ENCODE peak calls at places on chromosomes 13 and 19, in four cellular contexts. A, Z, K and W are unnamed samples.

GRCh38 chr13:93244141-93244917 is 17.7 kb downstream of the GPC6 start:
- DNase-seq in Z (no peak), K (no peak), A (no peak), W (no peak)

GRCh38 chr13:102198418-102199322 is 203.2 kb downstream of the FGF14 start:
- DNase-seq in Z (no peak), K (no peak), A (no peak), W (no peak)

GRCh38 chr13:79782541-79783216 is 301.7 kb downstream of the NDFIP2 start:
- DNase-seq in K (no peak), A (peak), Z (no peak), W (no peak)

GRCh38 chr13:25196971-25197370 is 24.9 kb upstream of the AMER2 start:
- DNase-seq in Z (no peak), A (no peak), K (no peak), W (no peak)

GRCh38 chr19:3494051-3494450 is 6.4 kb downstream of the DOHH start:
- DNase-seq in Z (no peak), K (peak), A (no peak), W (no peak)

GRCh38 chr19:23799321-23799720 is 40.6 kb upstream of the ZNF681 start:
- DNase-seq in A (no peak), Z (no peak), K (no peak), W (no peak)

GRCh38 chr13:109700176-109700575 is 86.2 kb downstream of the IRS2 start:
- DNase-seq in K (peak), Z (no peak), A (no peak), W (no peak)

GRCh38 chr19:15779756-15780476 is 7.5 kb upstream of the OR10H5 start:
- DNase-seq in A (peak), Z (no peak), K (no peak), W (no peak)

GRCh38 chr19:49635530-49636229 is 4.3 kb downstream of the RRAS start:
- DNase-seq in A (no peak), Z (no peak), K (no peak), W (no peak)

GRCh38 chr13:94464771-94465170 is 14.7 kb downstream of the DCT start:
- DNase-seq in K (peak), A (no peak), Z (no peak), W (no peak)

GRCh38 chr13:24623141-24623665 is 57.0 kb upstream of the ATP12A start:
- DNase-seq in Z (no peak), A (no peak), K (no peak), W (no peak)

GRCh38 chr19:28606269-28607032 is 606.5 kb downstream of the UQCRFS1 start:
- DNase-seq in K (peak), A (no peak), Z (no peak), W (no peak)

GRCh38 chr19:17671906-17672305 is 16.2 kb downstream of the UNC13A start:
- DNase-seq in K (peak), Z (peak), A (peak), W (no peak)

GRCh38 chr19:1069009-1069779 is 2.2 kb downstream of the ARHGAP45 start:
- DNase-seq in A (no peak), Z (no peak), K (no peak), W (no peak)

GRCh38 chr19:3785464-3785937 is 680 bp downstream of the MATK start:
- DNase-seq in A (no peak), Z (no peak), K (peak), W (no peak)

DNA sequence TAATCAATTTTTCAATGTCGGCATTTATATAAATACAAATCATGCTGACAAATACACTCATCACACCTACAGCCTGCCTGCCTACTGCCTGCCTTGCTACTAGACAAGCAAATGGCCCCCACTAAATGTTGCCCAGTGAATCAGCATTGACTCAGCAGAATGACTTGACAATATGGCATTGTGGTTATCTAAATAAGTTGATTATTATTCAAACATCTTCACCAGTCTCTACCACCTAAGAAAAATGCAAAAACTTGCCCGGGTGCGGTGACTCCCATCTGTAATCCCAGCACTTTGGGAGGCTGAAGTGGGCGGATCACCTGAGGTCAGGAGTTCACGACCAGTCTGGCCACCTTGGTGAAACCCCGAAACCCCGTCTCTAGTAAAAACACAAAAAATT is 296.1 kb downstream of the PCDH9 start:
- DNase-seq in Z (peak), A (no peak), K (peak), W (no peak)
- TF ChIP-seq TCF7L2 in Z (no peak), A (no peak), K (no peak), W (no peak)

GRCh38 chr19:55461974-55462628 is 659 bp upstream of the ISOC2 start:
- DNase-seq in K (peak), Z (no peak), A (peak), W (no peak)
- TF ChIP-seq TCF7L2 in K (no peak), Z (no peak), A (no peak), W (no peak)

GRCh38 chr19:33443638-33444195 is 70.2 kb downstream of the CEBPG start:
- DNase-seq in K (no peak), A (no peak), Z (no peak), W (no peak)
- TF ChIP-seq TCF7L2 in K (no peak), A (no peak), Z (no peak), W (no peak)

DNA sequence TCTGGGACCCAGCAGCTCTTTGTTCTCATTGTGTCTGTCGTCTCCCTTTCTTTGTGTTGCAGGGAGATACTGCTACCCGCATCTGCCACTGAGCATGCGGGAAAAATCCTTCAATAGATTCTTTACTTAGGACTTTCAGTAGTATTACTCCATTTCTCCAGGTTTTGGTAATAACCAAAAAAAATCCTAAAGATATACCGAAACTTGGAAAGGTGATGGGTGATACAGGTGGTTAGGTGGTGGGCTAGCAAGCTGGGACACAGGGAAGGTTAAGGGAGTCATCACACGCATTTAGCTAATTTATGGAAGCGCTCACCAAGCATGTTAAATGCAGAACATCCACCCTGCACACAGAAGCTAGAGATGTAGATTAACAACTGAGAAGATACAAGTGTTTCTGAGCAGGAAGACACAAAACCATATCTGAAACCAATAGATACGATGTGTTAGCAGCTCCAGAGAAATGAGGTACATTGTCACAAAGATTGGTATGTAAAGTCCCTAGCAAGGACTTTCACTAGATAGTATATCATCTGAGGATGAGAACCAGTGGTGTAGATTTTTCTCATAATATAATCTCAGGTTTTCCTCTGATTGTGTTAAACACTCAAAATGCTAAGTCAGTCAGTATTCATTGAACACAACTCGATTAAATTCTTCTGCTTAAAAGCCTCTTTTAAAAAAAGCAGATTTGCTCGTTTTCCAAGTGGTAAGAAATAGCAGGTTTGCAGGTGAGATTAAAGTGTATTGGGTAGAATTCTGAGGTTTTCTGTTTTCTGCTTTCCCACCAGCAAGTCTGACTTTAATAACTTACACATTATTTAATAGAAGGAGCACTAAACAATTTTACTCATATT is 1.3 kb upstream of the SLAIN1 start:
- DNase-seq in K (no peak), Z (no peak), A (no peak), W (no peak)
- TF ChIP-seq TCF7L2 in K (no peak), Z (no peak), A (no peak), W (no peak)

GRCh38 chr19:39209196-39209595 is 5.1 kb upstream of the SYCN start:
- DNase-seq in A (no peak), Z (no peak), K (no peak), W (no peak)

GRCh38 chr19:39217094-39217493 is 13.0 kb upstream of the SYCN start:
- DNase-seq in A (no peak), Z (no peak), K (no peak), W (no peak)

GRCh38 chr19:39211731-39212376 is 7.8 kb upstream of the SYCN start:
- DNase-seq in Z (peak), A (no peak), K (no peak), W (no peak)

GRCh38 chr19:39208175-39208795 is 4.2 kb upstream of the SYCN start:
- DNase-seq in K (no peak), Z (no peak), A (no peak), W (no peak)

GRCh38 chr19:39212377-39212742 is 8.3 kb upstream of the SYCN start:
- DNase-seq in K (peak), Z (peak), A (no peak), W (peak)
- TF ChIP-seq TCF7L2 in K (no peak), Z (no peak), A (no peak), W (no peak)